ENCODE peak calls at places on chromosomes 11 and 22, in nine cellular contexts. K is nephron progenitor cell, F is fibroblast of mammary gland, W is NCI-H2171, M is myocyte, H is H7, D is HT1080, P is kidney, Q is epithelial cell of esophagus. G is an unnamed sample.

GRCh38 chr22:47171441-47172221 is 409.2 kb downstream of the TBC1D22A start:
- DNase-seq in K (no peak), F (no peak), W (no peak), M (no peak), H (no peak), D (no peak), P (peak), Q (no peak), G (no peak)

GRCh38 chr11:77111946-77112345 is 9.3 kb downstream of the OMP start:
- DNase-seq in K (no peak), F (no peak), W (no peak), M (no peak), H (no peak), D (no peak), P (no peak), Q (no peak), G (no peak)

GRCh38 chr11:68447015-68447801 is 13.3 kb upstream of the PPP6R3 start:
- DNase-seq in K (peak), F (peak), W (no peak), M (peak), H (peak), D (peak), P (peak), Q (peak), G (peak)

GRCh38 chr11:28860898-28861297 is 752.7 kb downstream of the METTL15 start:
- DNase-seq in K (no peak), F (peak), W (no peak), M (peak), H (no peak), D (peak), P (no peak), Q (peak), G (no peak)

GRCh38 chr11:8905528-8906165 is 5.3 kb upstream of the AKIP1 start:
- DNase-seq in K (no peak), F (peak), W (no peak), M (peak), H (no peak), D (peak), P (no peak), Q (peak), G (no peak)

GRCh38 chr22:29079218-29079901 is 6.5 kb downstream of the KREMEN1 start:
- DNase-seq in K (no peak), F (no peak), W (peak), M (peak), H (no peak), D (no peak), P (no peak), Q (no peak), G (no peak)

GRCh38 chr22:27876684-27877083 is 42.4 kb downstream of the PITPNB start:
- DNase-seq in K (no peak), F (peak), W (peak), M (peak), H (no peak), D (no peak), P (no peak), Q (no peak), G (no peak)

GRCh38 chr11:71477637-71478011 is 24.6 kb downstream of the NADSYN1 start:
- DNase-seq in K (peak), F (no peak), W (no peak), M (no peak), H (peak), D (no peak), P (peak), Q (no peak), G (no peak)

GRCh38 chr11:60222141-60222540 is 20.8 kb downstream of the MS4A4E start:
- DNase-seq in K (no peak), F (no peak), W (no peak), M (no peak), H (no peak), D (no peak), P (no peak), Q (no peak), G (no peak)

GRCh38 chr11:134655189-134655937 is 243.3 kb upstream of the B3GAT1 start:
- DNase-seq in K (no peak), F (no peak), W (no peak), M (no peak), H (no peak), D (no peak), P (peak), Q (no peak), G (no peak)

GRCh38 chr11:1870721-1871466 is 18.0 kb downstream of the LSP1 start:
- DNase-seq in K (peak), F (no peak), W (no peak), M (peak), H (no peak), D (no peak), P (peak), Q (no peak), G (no peak)

GRCh38 chr11:65215441-65216076 is 33.8 kb downstream of the CAPN1 start:
- DNase-seq in K (no peak), F (peak), W (no peak), M (no peak), H (no peak), D (no peak), P (no peak), Q (peak), G (no peak)

GRCh38 chr11:134120143-134120850 is 51.4 kb downstream of the JAM3 start:
- DNase-seq in K (no peak), F (peak), W (no peak), M (peak), H (no peak), D (no peak), P (peak), Q (peak), G (no peak)

GRCh38 chr11:71129624-71130023 is 122.8 kb downstream of the SHANK2 start:
- DNase-seq in K (no peak), F (peak), W (no peak), M (peak), H (no peak), D (peak), P (peak), Q (peak), G (no peak)

GRCh38 chr22:46491936-46492335 is 45.5 kb downstream of the CELSR1 start:
- DNase-seq in K (no peak), F (no peak), W (no peak), M (no peak), H (no peak), D (no peak), P (peak), Q (peak), G (no peak)

GRCh38 chr11:111934301-111934700 is 2.8 kb upstream of the DIXDC1 start:
- DNase-seq in K (no peak), F (no peak), W (no peak), M (no peak), H (no peak), D (no peak), P (no peak), Q (no peak), G (no peak)

GRCh38 chr11:92380882-92381281 is 156.3 kb downstream of the FAT3 start:
- DNase-seq in K (no peak), F (peak), W (no peak), M (peak), H (no peak), D (peak), P (no peak), Q (peak), G (no peak)

GRCh38 chr22:49590851-49591445 is 236.7 kb downstream of the BRD1 start:
- DNase-seq in K (no peak), F (no peak), W (no peak), M (no peak), H (peak), D (no peak), P (peak), Q (no peak), G (no peak)

GRCh38 chr11:15114501-15115475 is at the start of gene INSC:
- DNase-seq in K (peak), F (peak), W (no peak), M (peak), H (peak), D (no peak), P (no peak), Q (no peak), G (no peak)

GRCh38 chr11:123129920-123130319 is 65.1 kb downstream of the CLMP start:
- DNase-seq in K (no peak), F (peak), W (no peak), M (peak), H (no peak), D (peak), P (no peak), Q (no peak), G (no peak)

GRCh38 chr22:46119729-46120419 is 30.5 kb upstream of the PPARA start:
- DNase-seq in K (no peak), F (peak), W (no peak), M (peak), H (no peak), D (no peak), P (peak), Q (no peak), G (no peak)

GRCh38 chr11:23124996-23125395 is 264.7 kb upstream of the CCDC179 start:
- DNase-seq in K (no peak), F (no peak), W (no peak), M (no peak), H (no peak), D (no peak), P (no peak), Q (no peak), G (no peak)

GRCh38 chr11:47005441-47005840 is 68.9 kb downstream of the CSTPP1 start:
- DNase-seq in K (no peak), F (no peak), W (no peak), M (no peak), H (no peak), D (no peak), P (no peak), Q (no peak), G (no peak)

GRCh38 chr11:133070790-133071189 is 461.5 kb downstream of the OPCML start:
- DNase-seq in K (no peak), F (no peak), W (no peak), M (no peak), H (peak), D (no peak), P (no peak), Q (no peak), G (no peak)

GRCh38 chr11:133509924-133510697 is 22.2 kb downstream of the OPCML start:
- DNase-seq in K (no peak), F (no peak), W (no peak), M (no peak), H (peak), D (no peak), P (no peak), Q (no peak), G (no peak)

GRCh38 chr11:134466035-134466908 is 54.2 kb upstream of the B3GAT1 start:
- DNase-seq in K (peak), F (no peak), W (no peak), M (no peak), H (peak), D (no peak), P (no peak), Q (no peak), G (no peak)

GRCh38 chr22:45777046-45777851 is 105.6 kb downstream of the ATXN10 start:
- DNase-seq in K (no peak), F (no peak), W (no peak), M (no peak), H (no peak), D (peak), P (no peak), Q (peak), G (no peak)

GRCh38 chr11:2771758-2772466 is 72.1 kb upstream of the KCNQ1OT1 start:
- DNase-seq in K (no peak), F (no peak), W (peak), M (no peak), H (peak), D (no peak), P (peak), Q (no peak), G (no peak)

GRCh38 chr22:46297151-46297819 is 615 bp downstream of the GTSE1 start:
- DNase-seq in K (peak), F (peak), W (peak), M (peak), H (peak), D (peak), P (no peak), Q (peak), G (peak)

GRCh38 chr11:67505605-67506396 is 638 bp upstream of the PITPNM1 start:
- DNase-seq in K (peak), F (peak), W (peak), M (peak), H (peak), D (peak), P (peak), Q (peak), G (peak)

GRCh38 chr22:37455896-37456295 is 28.6 kb upstream of the ELFN2 start:
- DNase-seq in K (no peak), F (no peak), W (no peak), M (no peak), H (no peak), D (no peak), P (no peak), Q (peak), G (no peak)

GRCh38 chr11:6319001-6319878 is 1.1 kb downstream of the CAVIN3 start:
- DNase-seq in K (peak), F (peak), W (no peak), M (peak), H (peak), D (no peak), P (peak), Q (peak), G (no peak)

GRCh38 chr11:129652828-129653227 is 162.8 kb upstream of the TMEM45B start:
- DNase-seq in K (no peak), F (peak), W (no peak), M (no peak), H (no peak), D (no peak), P (no peak), Q (peak), G (no peak)

GRCh38 chr11:104410336-104410735 is 246.4 kb upstream of the PDGFD start:
- DNase-seq in K (no peak), F (no peak), W (no peak), M (peak), H (no peak), D (peak), P (no peak), Q (no peak), G (no peak)

GRCh38 chr11:108609681-108610080 is 16.1 kb upstream of the EXPH5 start:
- DNase-seq in K (no peak), F (peak), W (no peak), M (peak), H (no peak), D (peak), P (no peak), Q (peak), G (no peak)

GRCh38 chr11:61445535-61445934 is 15.6 kb downstream of the SDHAF2 start:
- DNase-seq in K (no peak), F (no peak), W (no peak), M (no peak), H (no peak), D (no peak), P (no peak), Q (no peak), G (no peak)

GRCh38 chr11:91303754-91304153 is 920.9 kb upstream of the FAT3 start:
- DNase-seq in K (no peak), F (no peak), W (no peak), M (no peak), H (no peak), D (no peak), P (no peak), Q (no peak), G (no peak)

GRCh38 chr11:6027501-6027900 is 3.1 kb downstream of the OR56A1 start:
- DNase-seq in K (no peak), F (peak), W (no peak), M (no peak), H (no peak), D (peak), P (no peak), Q (peak), G (no peak)

GRCh38 chr11:67099841-67100324 is 19.2 kb upstream of the KDM2A start:
- DNase-seq in K (no peak), F (no peak), W (no peak), M (no peak), H (peak), D (no peak), P (no peak), Q (no peak), G (no peak)

GRCh38 chr11:72972541-72973128 is 158.4 kb downstream of the ATG16L2 start:
- DNase-seq in K (no peak), F (peak), W (no peak), M (no peak), H (no peak), D (no peak), P (no peak), Q (no peak), G (no peak)